ENCODE peak calls at places on chromosomes 11 and 22, in five cellular contexts. One of them, this sample, is unnamed.

GRCh38 chr11:61695917-61696316 is 15.7 kb downstream of the DAGLA start:
- DNase-seq in testis: peak
- DNase-seq in ovary: peak
- DNase-seq in cardiac muscle cell: peak
- DNase-seq in fibroblast of lung: peak
- DNase-seq in this sample: peak

GRCh38 chr11:67354314-67355022 is 1.1 kb upstream of the POLD4 start:
- DNase-seq in ovary: peak
- DNase-seq in testis: peak
- DNase-seq in fibroblast of lung: peak
- DNase-seq in cardiac muscle cell: peak
- DNase-seq in this sample: peak

GRCh38 chr11:123260511-123261211 is 65.6 kb upstream of the CLMP start:
- DNase-seq in testis: no peak
- DNase-seq in ovary: no peak
- DNase-seq in fibroblast of lung: no peak
- DNase-seq in cardiac muscle cell: peak
- DNase-seq in this sample: peak

GRCh38 chr22:28034760-28035401 is 115.8 kb upstream of the PITPNB start:
- DNase-seq in cardiac muscle cell: peak
- DNase-seq in ovary: peak
- DNase-seq in testis: peak
- DNase-seq in fibroblast of lung: peak
- DNase-seq in this sample: peak

GRCh38 chr22:24444729-24445466 is 17.5 kb downstream of the ADORA2A start:
- DNase-seq in cardiac muscle cell: no peak
- DNase-seq in ovary: no peak
- DNase-seq in testis: peak
- DNase-seq in fibroblast of lung: no peak
- DNase-seq in this sample: no peak

GRCh38 chr11:14908214-14908880 is 16.3 kb upstream of the CYP2R1 start:
- DNase-seq in testis: peak
- DNase-seq in fibroblast of lung: peak
- DNase-seq in ovary: no peak
- DNase-seq in cardiac muscle cell: peak
- DNase-seq in this sample: peak

GRCh38 chr11:67483498-67483798 is 622 bp downstream of the AIP start:
- DNase-seq in cardiac muscle cell: no peak
- DNase-seq in fibroblast of lung: no peak
- DNase-seq in testis: no peak
- DNase-seq in ovary: no peak
- DNase-seq in this sample: no peak

GRCh38 chr11:6219359-6219758 is 14.0 kb downstream of the C11orf42 start:
- DNase-seq in cardiac muscle cell: peak
- DNase-seq in ovary: no peak
- DNase-seq in testis: no peak
- DNase-seq in fibroblast of lung: peak
- DNase-seq in this sample: peak

GRCh38 chr11:112212290-112212689 is 13.9 kb upstream of the PTS start:
- DNase-seq in testis: no peak
- DNase-seq in fibroblast of lung: no peak
- DNase-seq in ovary: no peak
- DNase-seq in cardiac muscle cell: no peak
- DNase-seq in this sample: no peak

GRCh38 chr22:22508274-22509176 is at the start of gene ZNF280B:
- DNase-seq in ovary: peak
- DNase-seq in fibroblast of lung: peak
- DNase-seq in cardiac muscle cell: peak
- DNase-seq in testis: peak
- DNase-seq in this sample: peak

GRCh38 chr11:78647986-78648875 is 73.6 kb upstream of the NARS2 start:
- DNase-seq in fibroblast of lung: no peak
- DNase-seq in cardiac muscle cell: no peak
- DNase-seq in testis: no peak
- DNase-seq in ovary: no peak
- DNase-seq in this sample: no peak

GRCh38 chr22:42412744-42413220 is 19.4 kb downstream of the NFAM1 start:
- DNase-seq in fibroblast of lung: no peak
- DNase-seq in testis: no peak
- DNase-seq in ovary: no peak
- DNase-seq in cardiac muscle cell: no peak
- DNase-seq in this sample: no peak

GRCh38 chr22:41525450-41526225 is 18.6 kb downstream of the POLR3H start:
- DNase-seq in testis: no peak
- DNase-seq in ovary: no peak
- DNase-seq in fibroblast of lung: no peak
- DNase-seq in cardiac muscle cell: no peak
- DNase-seq in this sample: no peak

GRCh38 chr11:93784935-93785360 is 866 bp downstream of the MED17 start:
- DNase-seq in fibroblast of lung: peak
- DNase-seq in ovary: no peak
- DNase-seq in testis: no peak
- DNase-seq in cardiac muscle cell: peak
- DNase-seq in this sample: no peak

GRCh38 chr22:22552630-22553029 is 6.4 kb downstream of the PRAME start:
- DNase-seq in fibroblast of lung: no peak
- DNase-seq in cardiac muscle cell: peak
- DNase-seq in testis: no peak
- DNase-seq in ovary: no peak
- DNase-seq in this sample: no peak

GRCh38 chr11:131689049-131689925 is 318.9 kb downstream of the NTM start:
- DNase-seq in testis: no peak
- DNase-seq in ovary: no peak
- DNase-seq in fibroblast of lung: no peak
- DNase-seq in cardiac muscle cell: no peak
- DNase-seq in this sample: no peak

GRCh38 chr11:1741741-1742140 is 8.7 kb downstream of the IFITM10 start:
- DNase-seq in fibroblast of lung: no peak
- DNase-seq in ovary: no peak
- DNase-seq in testis: no peak
- DNase-seq in cardiac muscle cell: no peak
- DNase-seq in this sample: no peak

GRCh38 chr22:24975813-24976341 is 23.4 kb downstream of the KIAA1671 start:
- DNase-seq in ovary: peak
- DNase-seq in fibroblast of lung: no peak
- DNase-seq in testis: peak
- DNase-seq in cardiac muscle cell: peak
- DNase-seq in this sample: peak

GRCh38 chr11:47433991-47434786 is 8.0 kb upstream of the PSMC3 start:
- DNase-seq in fibroblast of lung: peak
- DNase-seq in ovary: peak
- DNase-seq in cardiac muscle cell: peak
- DNase-seq in testis: peak
- DNase-seq in this sample: peak

GRCh38 chr11:31005202-31005601 is 364.3 kb downstream of the DCDC1 start:
- DNase-seq in fibroblast of lung: no peak
- DNase-seq in ovary: no peak
- DNase-seq in testis: no peak
- DNase-seq in cardiac muscle cell: no peak
- DNase-seq in this sample: no peak

GRCh38 chr11:8098361-8098760 is 17.4 kb downstream of the TUB start:
- DNase-seq in cardiac muscle cell: peak
- DNase-seq in testis: peak
- DNase-seq in ovary: no peak
- DNase-seq in fibroblast of lung: no peak
- DNase-seq in this sample: peak

DNA sequence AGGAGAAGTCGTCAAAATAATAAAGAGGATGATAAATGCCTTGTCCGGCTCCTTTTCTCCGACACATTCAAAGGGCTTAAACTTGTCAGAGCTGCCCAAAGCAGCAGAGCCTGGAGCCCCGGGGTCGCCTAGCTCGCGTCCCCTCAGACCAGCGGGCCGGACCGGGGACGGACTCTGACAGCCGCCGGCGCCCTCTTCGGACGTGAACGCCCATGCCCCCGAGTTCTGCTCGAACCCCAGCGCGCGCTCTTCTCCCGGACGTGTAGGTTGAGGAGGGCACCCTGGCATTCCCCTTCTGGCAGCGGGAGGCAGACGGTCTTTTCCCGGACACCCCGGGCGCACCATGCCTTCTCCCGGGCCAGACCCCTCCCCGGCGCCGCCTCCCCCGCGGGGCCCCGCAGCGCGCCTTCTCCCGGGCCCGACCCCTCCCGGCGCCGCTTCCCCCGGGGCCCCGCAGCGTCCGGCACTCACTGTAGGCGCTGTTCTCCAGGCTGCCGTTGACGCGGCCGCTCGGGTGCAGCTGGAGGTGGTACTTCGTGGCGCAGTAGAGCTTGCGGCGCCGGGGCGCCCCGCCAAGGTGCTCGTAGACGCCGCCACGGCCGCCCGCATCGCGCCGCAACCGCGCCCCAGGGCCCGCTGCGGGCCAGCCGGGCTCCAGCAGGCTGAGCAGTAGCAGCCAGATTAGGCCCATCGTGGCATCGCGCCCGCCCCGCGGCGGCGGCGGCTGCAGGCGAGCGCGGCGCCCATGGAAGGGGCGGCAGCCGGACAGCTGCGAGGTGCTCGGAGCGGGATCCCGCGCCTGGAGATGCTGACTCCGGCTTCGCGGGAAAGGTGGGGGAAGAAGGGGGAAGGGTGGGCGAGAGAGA is 740 bp downstream of the FGF3 start:
- DNase-seq in ovary: no peak
- DNase-seq in testis: no peak
- DNase-seq in fibroblast of lung: no peak
- DNase-seq in cardiac muscle cell: no peak
- DNase-seq in this sample: no peak
- H3K4me3 ChIP-seq in ovary: no peak
- H3K4me3 ChIP-seq in testis: no peak
- H3K4me3 ChIP-seq in fibroblast of lung: no peak
- H3K4me3 ChIP-seq in cardiac muscle cell: peak
- H3K4me3 ChIP-seq in this sample: no peak

DNA sequence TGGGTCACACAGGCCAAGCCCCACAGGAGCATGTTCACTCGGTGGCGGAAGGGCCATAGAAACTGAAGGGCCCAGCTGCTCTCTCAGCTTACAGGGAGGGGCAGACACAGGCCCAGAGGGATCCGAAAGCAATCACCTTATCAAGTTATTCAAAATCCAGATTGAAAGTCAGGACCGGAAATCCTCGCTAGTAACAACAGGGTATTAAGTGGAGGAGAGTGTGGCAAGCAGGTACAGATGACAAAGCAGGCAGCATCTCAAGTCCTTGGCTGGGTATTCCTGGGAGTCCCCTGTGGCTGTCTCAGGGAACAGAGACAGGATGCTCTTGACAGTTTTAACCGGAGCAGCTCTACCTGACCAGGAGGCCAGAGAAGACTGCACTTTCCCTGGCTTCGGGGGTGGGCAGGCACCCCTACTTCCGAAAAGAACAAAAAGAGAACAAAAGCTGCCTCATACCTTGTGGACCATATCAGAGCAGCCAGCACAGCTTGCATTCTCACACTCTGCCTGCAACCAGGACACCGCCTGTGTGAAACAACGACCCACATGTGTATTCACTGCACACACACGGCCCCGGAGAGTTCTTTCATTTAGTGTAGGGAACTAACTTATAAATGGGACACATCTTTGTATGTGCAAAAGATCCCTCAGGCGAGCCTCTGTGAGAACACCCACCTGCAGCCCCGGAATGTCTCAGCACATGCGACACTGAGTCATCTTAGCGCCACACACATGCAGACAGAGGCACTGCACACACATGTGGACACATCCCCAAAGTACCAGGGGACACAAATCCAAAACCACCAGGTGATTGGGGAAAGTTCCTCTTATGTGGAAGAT is 78.3 kb downstream of the MICAL3 start:
- DNase-seq in ovary: no peak
- DNase-seq in fibroblast of lung: no peak
- DNase-seq in cardiac muscle cell: no peak
- DNase-seq in testis: no peak
- DNase-seq in this sample: no peak
- TF ChIP-seq CTCF in ovary: no peak
- TF ChIP-seq CTCF in fibroblast of lung: no peak
- TF ChIP-seq CTCF in cardiac muscle cell: no peak
- TF ChIP-seq CTCF in testis: no peak
- TF ChIP-seq CTCF in this sample: no peak

DNA sequence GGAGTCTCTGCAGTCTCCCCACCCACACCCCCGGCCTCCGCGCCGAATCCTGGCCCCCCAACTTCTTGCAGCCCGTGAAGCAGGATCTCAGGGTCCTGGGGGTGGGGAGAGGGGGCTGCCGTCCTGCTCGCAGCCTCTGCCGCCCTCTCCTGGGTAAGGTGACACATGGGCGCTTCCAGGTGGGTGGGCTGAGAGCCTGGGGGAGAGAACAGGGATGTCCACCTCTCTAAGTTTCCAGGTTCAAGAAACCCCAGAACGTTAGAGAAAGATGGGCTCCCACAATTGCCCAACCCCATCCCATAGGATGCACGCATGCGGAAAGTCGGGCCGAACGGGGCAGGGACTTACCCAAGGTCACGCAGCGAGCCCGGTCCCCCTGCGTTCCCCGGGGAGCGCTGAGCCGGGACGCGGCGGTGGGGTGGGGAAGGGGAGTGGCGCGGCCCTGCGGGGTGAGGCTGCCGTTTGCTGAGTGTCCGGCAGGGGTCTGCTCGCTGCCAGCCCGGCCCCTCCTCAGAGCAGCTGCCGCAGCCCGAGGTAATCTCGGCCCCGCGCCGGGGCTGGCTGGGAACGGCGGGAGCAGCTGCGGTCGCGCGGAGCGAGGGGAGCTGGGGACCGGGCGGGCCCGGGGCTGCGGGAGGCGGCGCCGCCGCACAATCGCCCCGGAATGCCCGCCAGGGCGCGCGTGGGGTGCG is 705 bp upstream of the CAPN1 start:
- DNase-seq in cardiac muscle cell: peak
- DNase-seq in ovary: peak
- DNase-seq in fibroblast of lung: peak
- DNase-seq in testis: peak
- DNase-seq in this sample: peak
- H3K4me3 ChIP-seq in cardiac muscle cell: peak
- H3K4me3 ChIP-seq in ovary: peak
- H3K4me3 ChIP-seq in fibroblast of lung: peak
- H3K4me3 ChIP-seq in testis: peak
- H3K4me3 ChIP-seq in this sample: peak

DNA sequence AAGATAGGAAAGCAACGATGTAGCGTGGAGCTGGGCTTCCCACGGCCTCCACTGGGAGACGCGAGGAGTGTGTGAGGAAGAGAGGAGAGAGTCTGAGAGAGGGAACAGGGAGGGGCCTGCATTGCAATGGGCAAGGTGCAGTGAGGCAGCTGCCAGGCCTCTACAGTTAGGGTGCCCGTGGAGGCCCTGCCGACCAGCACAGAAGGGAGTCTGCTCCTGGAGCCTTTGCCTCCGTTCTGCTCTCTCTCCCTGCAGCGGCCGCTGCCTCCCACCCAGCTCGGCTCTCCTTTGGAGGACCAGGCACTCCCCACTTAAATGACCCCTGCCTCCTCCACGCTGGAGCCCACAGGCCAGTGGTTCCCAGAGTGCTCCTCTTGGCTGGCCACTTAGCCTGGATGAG is 181.7 kb downstream of the EFCAB6 start:
- DNase-seq in fibroblast of lung: no peak
- DNase-seq in ovary: no peak
- DNase-seq in cardiac muscle cell: no peak
- DNase-seq in testis: no peak
- DNase-seq in this sample: no peak
- TF ChIP-seq CTCF in fibroblast of lung: no peak
- TF ChIP-seq CTCF in ovary: no peak
- TF ChIP-seq CTCF in cardiac muscle cell: no peak
- TF ChIP-seq CTCF in testis: no peak
- TF ChIP-seq CTCF in this sample: no peak

This sample was measured in fibroblast of mammary gland.